ENCODE peak calls at places on chromosomes 2 and 18, in four cellular contexts. U is SK-N-SH, Y is A549, D is GM12878. K is an unnamed sample.

GRCh38 chr2:41869542-41870256 is 178.1 kb upstream of the PKDCC start:
- DNase-seq in U (peak; percentile 86), D (peak; percentile 25), Y (peak; percentile 75), K (peak; percentile 59)

GRCh38 chr2:196598412-196598811 is 41.1 kb upstream of the CCDC150 start:
- DNase-seq in D (no peak), U (no peak), Y (no peak), K (no peak)

GRCh38 chr18:49757513-49758262 is 55.6 kb downstream of the ACAA2 start:
- DNase-seq in U (peak; percentile 61), D (no peak), Y (peak; percentile 6), K (no peak)

GRCh38 chr2:145919507-145919906 is 1399.6 kb upstream of the ZEB2 start:
- DNase-seq in U (no peak), Y (no peak), D (no peak), K (no peak)

GRCh38 chr2:113799375-113799774 is 42.9 kb upstream of the SLC35F5 start:
- DNase-seq in D (no peak), Y (no peak), U (no peak), K (no peak)

GRCh38 chr2:42859006-42859552 is 66.7 kb upstream of the HAAO start:
- DNase-seq in Y (peak; percentile 76), U (peak; percentile 86), D (peak; percentile 52), K (peak; percentile 81)

GRCh38 chr18:36058674-36059073 is 8.7 kb downstream of the RPRD1A start:
- DNase-seq in D (no peak), Y (no peak), U (no peak), K (no peak)

GRCh38 chr2:236747426-236747825 is 177.8 kb downstream of the ACKR3 start:
- DNase-seq in D (no peak), U (no peak), Y (no peak), K (no peak)

GRCh38 chr2:167126165-167126564 is 237.9 kb downstream of the XIRP2 start:
- DNase-seq in U (no peak), D (no peak), Y (no peak), K (no peak)

GRCh38 chr2:22221006-22221405 is 1097.2 kb downstream of the TDRD15 start:
- DNase-seq in D (no peak), Y (no peak), U (no peak), K (no peak)

GRCh38 chr18:1353025-1353424 is 448.4 kb downstream of the ADCYAP1 start:
- DNase-seq in D (no peak), Y (no peak), U (no peak), K (no peak)

GRCh38 chr2:138510319-138510718 is 8.7 kb downstream of the SPOPL start:
- DNase-seq in U (no peak), Y (no peak), D (no peak), K (no peak)

GRCh38 chr2:237996041-237996593 is 29.3 kb downstream of the UBE2F start:
- DNase-seq in U (no peak), D (no peak), Y (no peak), K (no peak)

GRCh38 chr18:57352761-57353136 is 392 bp downstream of the ST8SIA3 start:
- DNase-seq in U (peak; percentile 78), Y (no peak), D (no peak), K (no peak)

GRCh38 chr2:160868891-160869290 is 291.3 kb upstream of the TANK start:
- DNase-seq in U (no peak), D (no peak), Y (no peak), K (no peak)

GRCh38 chr2:36635194-36635593 is 37.2 kb upstream of the FEZ2 start:
- DNase-seq in Y (no peak), D (no peak), U (no peak), K (no peak)

GRCh38 chr18:21112140-21112473 is 494 bp upstream of the ROCK1 start:
- DNase-seq in Y (no peak), U (no peak), D (no peak), K (no peak)

DNA sequence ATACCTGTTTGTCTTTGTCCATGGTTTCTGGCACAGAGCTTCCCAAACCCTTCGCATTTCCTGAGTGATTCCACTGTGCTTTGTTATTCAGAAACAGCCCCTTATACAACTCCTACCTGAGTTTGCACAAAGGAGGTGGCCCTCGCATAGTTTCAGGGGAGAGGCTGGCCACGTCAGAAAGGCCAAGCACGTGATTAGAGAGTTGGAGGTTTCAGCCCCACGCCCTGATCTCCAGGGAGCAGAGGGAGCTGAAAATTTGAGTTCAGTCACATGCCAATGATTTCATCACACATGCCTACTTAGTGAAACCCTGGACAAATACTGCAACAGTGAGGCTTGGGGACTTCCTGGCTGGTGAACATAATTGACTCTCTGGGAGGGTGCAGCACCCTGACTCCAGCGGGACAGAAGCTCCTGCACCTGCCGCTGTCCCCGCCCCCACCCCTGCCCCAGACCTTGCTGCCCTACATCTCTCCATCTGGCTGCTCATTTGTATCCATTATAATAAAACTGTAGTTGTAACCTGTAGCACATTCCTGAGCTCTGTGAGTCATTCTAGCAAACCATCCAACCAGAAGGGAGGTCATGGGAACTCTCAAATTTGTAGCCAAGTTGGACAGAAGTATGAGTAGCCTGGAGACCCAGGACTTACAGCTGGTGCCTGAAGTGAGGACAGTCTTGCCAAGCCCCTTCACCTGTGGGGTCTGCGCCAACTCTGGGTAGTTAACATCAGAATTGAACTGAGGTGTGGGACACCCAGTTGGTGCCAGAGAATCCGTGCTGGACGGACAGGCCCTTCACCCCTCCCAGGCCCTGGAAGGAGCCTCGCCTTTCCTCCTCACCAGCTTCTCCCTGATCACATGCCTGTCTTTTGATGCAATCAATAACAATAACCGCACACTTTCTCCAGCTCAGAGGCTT is 224.4 kb downstream of the ANAPC1 start:
- DNase-seq in D (no peak), Y (peak; percentile 79), U (no peak), K (peak; percentile 87)
- TF ChIP-seq PBX3 in D (no peak), Y (no peak), U (no peak), K (no peak)

GRCh38 chr2:235418918-235419317 is 74.9 kb upstream of the AGAP1 start:
- DNase-seq in Y (no peak), U (no peak), D (no peak), K (no peak)
- TF ChIP-seq CTCF in Y (no peak), U (no peak), D (no peak), K (no peak)

DNA sequence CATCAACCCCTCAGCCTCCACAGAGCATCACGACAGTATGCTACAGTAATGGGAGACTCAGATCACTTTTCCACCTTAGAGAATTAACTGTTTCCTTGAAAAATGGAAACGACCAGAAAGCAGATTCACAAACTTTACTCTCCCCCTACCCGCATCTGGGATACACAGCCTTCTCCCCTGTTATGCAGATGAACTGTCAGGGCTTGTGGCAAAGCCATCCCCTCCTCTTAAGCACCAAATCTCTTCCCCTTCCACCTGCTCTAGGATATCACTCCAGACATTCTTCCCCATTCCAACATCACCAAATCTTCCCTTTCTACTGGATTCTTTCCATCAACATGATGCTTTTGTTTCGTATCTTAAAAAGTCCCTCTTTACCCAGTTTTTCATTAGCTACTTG is 26.4 kb downstream of the NEB start:
- DNase-seq in Y (no peak), U (no peak), D (no peak), K (no peak)
- TF ChIP-seq PBX3 in Y (no peak), U (no peak), D (no peak), K (no peak)

GRCh38 chr2:176110975-176111663 is 4.0 kb downstream of the HOXD11 start:
- DNase-seq in D (no peak), Y (peak; percentile 76), U (peak; percentile 88), K (peak; percentile 50)
- TF ChIP-seq CTCF in D (peak; percentile 60), Y (peak; percentile 82), U (peak; percentile 90), K (peak; percentile 87)

GRCh38 chr2:45867800-45868199 is 216.3 kb downstream of the PRKCE start:
- DNase-seq in D (no peak), U (no peak), Y (no peak), K (no peak)

GRCh38 chr2:45867349-45867748 is 215.9 kb downstream of the PRKCE start:
- DNase-seq in Y (no peak), D (no peak), U (no peak), K (no peak)

GRCh38 chr2:45871541-45871940 is 220.1 kb downstream of the PRKCE start:
- DNase-seq in Y (no peak), U (no peak), D (no peak), K (no peak)

GRCh38 chr2:45871025-45871424 is 219.6 kb downstream of the PRKCE start:
- DNase-seq in D (no peak), Y (no peak), U (no peak), K (no peak)

GRCh38 chr2:45869165-45869501 is 217.7 kb downstream of the PRKCE start:
- DNase-seq in Y (no peak), U (no peak), D (no peak), K (no peak)
- TF ChIP-seq PBX3 in Y (no peak), U (peak; percentile 27), D (no peak), K (no peak)

GRCh38 chr2:45439788-45440773 is 171.0 kb downstream of the SRBD1 start:
- DNase-seq in U (peak; percentile 28), D (peak; percentile 12), Y (peak; percentile 29), K (peak; percentile 17)
- TF ChIP-seq CTCF in U (peak; percentile 52), D (no peak), Y (peak; percentile 28), K (peak; percentile 36)

GRCh38 chr18:75125359-75126331 is 83.3 kb downstream of the PTGR3 start:
- DNase-seq in U (peak; percentile 84), Y (no peak), D (no peak), K (peak; percentile 42)

GRCh38 chr18:75121266-75121665 is 87.7 kb downstream of the PTGR3 start:
- DNase-seq in Y (no peak), U (no peak), D (no peak), K (no peak)

GRCh38 chr18:75124967-75125358 is 84.0 kb downstream of the PTGR3 start:
- DNase-seq in D (no peak), Y (no peak), U (peak; percentile 84), K (no peak)

GRCh38 chr18:75124551-75124950 is 84.4 kb downstream of the PTGR3 start:
- DNase-seq in Y (no peak), D (no peak), U (no peak), K (no peak)

DNA sequence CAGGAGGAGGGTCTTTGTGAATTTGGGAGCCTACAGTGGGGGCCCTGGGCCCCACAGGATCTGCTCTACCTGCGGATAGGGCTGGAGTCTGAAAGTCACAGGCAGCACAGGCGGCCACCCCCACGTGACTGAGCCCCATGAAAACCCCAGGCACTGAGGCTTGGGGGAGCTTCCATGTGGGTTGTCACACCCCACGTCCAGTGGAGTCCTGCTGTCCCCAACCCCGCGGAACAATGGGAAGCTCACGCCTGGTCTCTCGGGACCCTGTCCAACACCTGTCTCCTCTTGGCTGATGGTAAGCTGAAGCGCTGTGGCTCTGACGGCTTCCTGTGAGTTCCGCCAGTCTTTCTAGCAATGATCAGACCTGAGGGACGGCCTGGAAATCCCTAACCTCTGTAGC is 85.8 kb downstream of the PTGR3 start:
- DNase-seq in U (no peak), Y (no peak), D (no peak), K (no peak)
- TF ChIP-seq PBX3 in U (no peak), Y (no peak), D (no peak), K (no peak)